ENCODE peak calls at places on chromosomes 2 and 18, in five cellular contexts. M, Y, P, A and Q are unnamed samples.

GRCh38 chr2:28471701-28472236 is 24.1 kb upstream of the PLB1 start:
- DNase-seq in M (no peak), Y (no peak), P (no peak), A (no peak), Q (no peak)

GRCh38 chr2:28505361-28505760 is 9.5 kb downstream of the PLB1 start:
- DNase-seq in M (no peak), Y (no peak), P (no peak), A (no peak), Q (no peak)

GRCh38 chr2:96262306-96262705 is 3.5 kb downstream of the TMEM127 start:
- DNase-seq in M (no peak), Y (no peak), P (no peak), A (no peak), Q (no peak)

GRCh38 chr2:136572335-136572734 is 193.0 kb upstream of the THSD7B start:
- DNase-seq in M (peak), Y (peak), P (no peak), A (no peak), Q (no peak)

GRCh38 chr18:62372156-62372555 is 47.0 kb downstream of the TNFRSF11A start:
- DNase-seq in M (no peak), Y (no peak), P (no peak), A (no peak), Q (no peak)

GRCh38 chr18:22962004-22962403 is 28.9 kb downstream of the RBBP8 start:
- DNase-seq in M (no peak), Y (no peak), P (no peak), A (no peak), Q (no peak)

GRCh38 chr18:77191241-77191751 is 58.4 kb upstream of the GALR1 start:
- DNase-seq in M (no peak), Y (no peak), P (no peak), A (no peak), Q (no peak)

GRCh38 chr2:11631462-11631861 is 38.5 kb downstream of the NTSR2 start:
- DNase-seq in M (no peak), Y (no peak), P (no peak), A (no peak), Q (no peak)

GRCh38 chr2:164742738-164743317 is 98.8 kb downstream of the COBLL1 start:
- DNase-seq in M (no peak), Y (no peak), P (no peak), A (no peak), Q (no peak)

GRCh38 chr18:26868968-26869586 is 3.6 kb upstream of the AQP4 start:
- DNase-seq in M (no peak), Y (no peak), P (no peak), A (no peak), Q (no peak)

GRCh38 chr18:23992119-23992940 is 22.2 kb upstream of the TTC39C start:
- DNase-seq in M (no peak), Y (peak), P (no peak), A (peak), Q (peak)

GRCh38 chr2:240325654-240326031 is 109.8 kb upstream of the GPC1 start:
- DNase-seq in M (no peak), Y (peak), P (no peak), A (no peak), Q (no peak)

GRCh38 chr2:12929806-12930205 is 213.1 kb downstream of the TRIB2 start:
- DNase-seq in M (no peak), Y (no peak), P (no peak), A (no peak), Q (no peak)

GRCh38 chr2:170235860-170236638 is 58.1 kb downstream of the MYO3B start:
- DNase-seq in M (no peak), Y (peak), P (no peak), A (no peak), Q (no peak)

GRCh38 chr18:22640281-22640842 is 222.6 kb upstream of the CTAGE1 start:
- DNase-seq in M (no peak), Y (no peak), P (no peak), A (no peak), Q (no peak)

GRCh38 chr2:127464470-127465257 is 46.4 kb downstream of the PROC start:
- DNase-seq in M (no peak), Y (no peak), P (no peak), A (no peak), Q (no peak)